ENCODE peak calls at places on chromosomes 4 and X, in ten cellular contexts. M, V, D, C, F, S, H, B, K and I are unnamed samples.

GRCh38 chr4:114052227-114052626 is 72.8 kb upstream of the ARSJ start:
- DNase-seq in M (no peak), H (no peak), C (no peak), S (no peak), B (no peak), K (no peak), F (no peak), D (no peak), V (no peak), I (no peak)

GRCh38 chr4:159282944-159283343 is 180.1 kb downstream of the RAPGEF2 start:
- DNase-seq in K (no peak), B (no peak), H (no peak), V (no peak), C (no peak), F (no peak), S (no peak), M (no peak), D (no peak), I (no peak)

GRCh38 chrX:86806786-86807185 is 658.5 kb downstream of the DACH2 start:
- DNase-seq in C (no peak), V (no peak), B (peak), S (no peak), D (peak), F (no peak), K (peak), H (no peak), M (no peak), I (peak)

GRCh38 chr4:111761531-111761930 is 383.7 kb upstream of the FAM241A start:
- DNase-seq in K (no peak), B (no peak), C (no peak), F (no peak), S (no peak), D (no peak), M (peak), H (no peak), V (no peak), I (no peak)

GRCh38 chr4:147674073-147674472 is 9.9 kb downstream of the PRMT9 start:
- DNase-seq in H (no peak), D (no peak), M (no peak), V (no peak), B (no peak), C (no peak), F (no peak), S (no peak), K (no peak), I (no peak)

GRCh38 chr4:69858683-69859082 is 1.3 kb downstream of the SULT1E1 start:
- DNase-seq in F (no peak), B (peak), H (peak), K (no peak), V (no peak), M (no peak), D (no peak), S (peak), C (no peak), I (no peak)

GRCh38 chr4:8642651-8643321 is 50.2 kb downstream of the CPZ start:
- DNase-seq in D (no peak), B (no peak), S (no peak), V (no peak), M (no peak), F (no peak), K (no peak), H (no peak), C (peak), I (no peak)

GRCh38 chrX:70410921-70411320 is 12.2 kb upstream of the GDPD2 start:
- DNase-seq in S (no peak), M (no peak), D (no peak), H (no peak), C (no peak), K (no peak), F (no peak), B (no peak), V (no peak), I (no peak)

GRCh38 chrX:119482041-119482440 is 13.8 kb downstream of the SLC25A5 start:
- DNase-seq in V (no peak), B (no peak), S (no peak), C (no peak), D (no peak), M (no peak), K (no peak), F (no peak), H (no peak), I (no peak)

GRCh38 chr4:48403358-48403757 is 62.0 kb downstream of the SLAIN2 start:
- DNase-seq in B (no peak), K (no peak), D (no peak), M (no peak), H (no peak), F (no peak), V (no peak), S (no peak), C (no peak), I (no peak)

GRCh38 chr4:108758498-108758897 is 4.4 kb downstream of the ETNPPL start:
- DNase-seq in K (no peak), M (no peak), H (no peak), V (no peak), F (no peak), C (no peak), B (no peak), S (no peak), D (no peak), I (no peak)

GRCh38 chrX:101787934-101788333 is 128.3 kb upstream of the ARMCX2 start:
- DNase-seq in S (no peak), D (no peak), B (no peak), H (no peak), V (no peak), F (no peak), K (no peak), C (no peak), M (no peak), I (no peak)

GRCh38 chr4:128782076-128782715 is 27.3 kb upstream of the JADE1 start:
- DNase-seq in K (no peak), H (no peak), F (peak), D (peak), S (no peak), C (no peak), B (no peak), M (no peak), V (peak), I (peak)

GRCh38 chrX:19650996-19651395 is 135.7 kb upstream of the MAP3K15 start:
- DNase-seq in B (no peak), S (no peak), F (no peak), K (no peak), D (no peak), M (no peak), C (no peak), H (no peak), V (no peak), I (no peak)

GRCh38 chr4:80535551-80535950 is 200.0 kb downstream of the CFAP299 start:
- DNase-seq in M (no peak), F (no peak), B (no peak), S (no peak), H (no peak), D (no peak), V (no peak), C (no peak), K (no peak), I (no peak)

GRCh38 chr4:95093460-95093859 is 335.7 kb downstream of the BMPR1B start:
- DNase-seq in V (no peak), C (no peak), H (no peak), D (no peak), B (no peak), S (no peak), F (no peak), K (no peak), M (no peak), I (no peak)

GRCh38 chr4:130395871-130396270 is 1299.9 kb downstream of the C4orf33 start:
- DNase-seq in B (peak), H (peak), D (no peak), M (peak), C (no peak), K (no peak), V (no peak), F (no peak), S (no peak), I (no peak)

GRCh38 chr4:166324321-166324720 is 451.3 kb downstream of the TLL1 start:
- DNase-seq in M (peak), V (no peak), K (peak), D (peak), C (no peak), B (peak), H (peak), S (no peak), F (peak), I (peak)

GRCh38 chrX:136473663-136474062 is 14.1 kb upstream of the BRS3 start:
- DNase-seq in D (no peak), V (no peak), B (no peak), K (no peak), F (no peak), S (no peak), H (no peak), M (no peak), C (no peak), I (no peak)

GRCh38 chr4:85153221-85153620 is 186.7 kb upstream of the WDFY3 start:
- DNase-seq in F (no peak), B (peak), C (no peak), V (no peak), M (no peak), H (peak), D (no peak), S (no peak), K (no peak), I (no peak)

GRCh38 chr4:159765402-159765801 is 662.5 kb downstream of the RAPGEF2 start:
- DNase-seq in C (no peak), D (no peak), H (peak), K (no peak), F (no peak), B (peak), V (no peak), S (no peak), M (no peak), I (no peak)

GRCh38 chr4:73902038-73902637 is 32.9 kb downstream of the CXCL1 start:
- DNase-seq in M (no peak), S (no peak), H (no peak), F (no peak), K (no peak), D (no peak), B (peak), C (no peak), V (no peak), I (no peak)

GRCh38 chr4:47031713-47032404 is 492 bp downstream of the GABRB1 start:
- DNase-seq in H (no peak), B (peak), D (no peak), K (no peak), C (peak), M (no peak), V (peak), F (no peak), S (no peak), I (no peak)

GRCh38 chr4:155405059-155405458 is 28.3 kb upstream of the MAP9 start:
- DNase-seq in F (no peak), M (peak), D (no peak), S (no peak), V (no peak), B (no peak), H (peak), K (no peak), C (no peak), I (no peak)

GRCh38 chrX:68997911-68998310 is 167.3 kb downstream of the PJA1 start:
- DNase-seq in V (no peak), S (no peak), M (peak), B (peak), F (no peak), H (peak), C (no peak), K (no peak), D (no peak), I (no peak)

GRCh38 chrX:43500996-43501694 is 155.0 kb upstream of the MAOA start:
- DNase-seq in B (no peak), C (no peak), K (no peak), H (no peak), F (no peak), M (no peak), D (no peak), V (no peak), S (no peak), I (no peak)

GRCh38 chr4:69717778-69718177 is 42.6 kb downstream of the SULT1B1 start:
- DNase-seq in D (no peak), S (no peak), V (no peak), C (no peak), M (no peak), H (no peak), B (no peak), F (no peak), K (no peak), I (no peak)

GRCh38 chr4:172927096-172927495 is 241.5 kb upstream of the GALNT7 start:
- DNase-seq in D (no peak), K (no peak), F (peak), M (no peak), V (no peak), B (no peak), S (no peak), H (no peak), C (no peak), I (no peak)

GRCh38 chrX:7083468-7084396 is 63.8 kb upstream of the STS start:
- DNase-seq in V (no peak), K (peak), B (peak), D (peak), C (peak), F (no peak), M (peak), S (peak), H (peak), I (peak)

GRCh38 chr4:87375719-87376291 is 15.2 kb downstream of the HSD17B11 start:
- DNase-seq in C (no peak), K (peak), S (no peak), B (peak), H (peak), D (peak), V (peak), M (peak), F (no peak), I (no peak)

GRCh38 chrX:21700289-21700688 is 42.2 kb upstream of the KLHL34 start:
- DNase-seq in F (no peak), K (no peak), C (no peak), H (no peak), B (no peak), V (no peak), D (no peak), S (no peak), M (no peak), I (no peak)

GRCh38 chr4:182679531-182679930 is 237.7 kb downstream of the DCTD start:
- DNase-seq in D (no peak), C (no peak), M (no peak), H (no peak), S (no peak), B (no peak), K (no peak), V (no peak), F (no peak), I (no peak)

GRCh38 chr4:123399638-123400358 is 3.2 kb downstream of the SPRY1 start:
- DNase-seq in H (peak), F (no peak), B (no peak), V (no peak), C (no peak), M (peak), K (peak), D (peak), S (no peak), I (no peak)

GRCh38 chr4:28373601-28374000 is 1513.0 kb downstream of the STIM2 start:
- DNase-seq in M (no peak), C (no peak), H (peak), F (no peak), B (peak), D (no peak), S (no peak), K (no peak), V (no peak), I (no peak)